ENCODE peak calls at places on chromosomes 7 and 10, in six cellular contexts. One of them, this sample, is unnamed. For H3K4me1 and H3K9me3, the result is how much of the 10 kb centered on the place peaks cover.

GRCh38 chr7:155669717-155670505 is 25.4 kb downstream of the RBM33 start:
- DNase-seq in ovary: no peak
- DNase-seq in Caco-2: no peak
- DNase-seq in body of pancreas: no peak
- DNase-seq in upper lobe of right lung: peak
- DNase-seq in uterus: no peak
- DNase-seq in this sample: no peak

GRCh38 chr7:4712371-4713182 is 30.5 kb downstream of the FOXK1 start:
- DNase-seq in ovary: no peak
- DNase-seq in Caco-2: no peak
- DNase-seq in body of pancreas: peak
- DNase-seq in uterus: no peak
- DNase-seq in upper lobe of right lung: no peak
- DNase-seq in this sample: no peak

GRCh38 chr7:99123571-99124033 is 20.3 kb downstream of the SMURF1 start:
- DNase-seq in body of pancreas: no peak
- DNase-seq in Caco-2: no peak
- DNase-seq in upper lobe of right lung: no peak
- DNase-seq in ovary: no peak
- DNase-seq in uterus: no peak
- DNase-seq in this sample: peak

GRCh38 chr7:102464577-102465280 is at the start of the genes ALKBH4 and LRWD1:
- DNase-seq in uterus: peak
- DNase-seq in upper lobe of right lung: peak
- DNase-seq in ovary: peak
- DNase-seq in body of pancreas: peak
- DNase-seq in Caco-2: peak
- DNase-seq in this sample: peak

GRCh38 chr7:51316262-51316665 is 345 bp downstream of the COBL start:
- DNase-seq in body of pancreas: peak
- DNase-seq in ovary: no peak
- DNase-seq in Caco-2: peak
- DNase-seq in uterus: no peak
- DNase-seq in upper lobe of right lung: peak
- DNase-seq in this sample: no peak

GRCh38 chr7:151539055-151539714 is 19.5 kb upstream of the RHEB start:
- DNase-seq in ovary: no peak
- DNase-seq in upper lobe of right lung: no peak
- DNase-seq in Caco-2: peak
- DNase-seq in body of pancreas: peak
- DNase-seq in uterus: peak
- DNase-seq in this sample: peak

GRCh38 chr10:121926669-121927360 is 1.0 kb downstream of the ATE1 start:
- DNase-seq in Caco-2: no peak
- DNase-seq in body of pancreas: no peak
- DNase-seq in upper lobe of right lung: no peak
- DNase-seq in uterus: no peak
- DNase-seq in ovary: no peak
- DNase-seq in this sample: no peak

GRCh38 chr10:35783305-35783838 is 141.3 kb upstream of the FZD8 start:
- DNase-seq in ovary: no peak
- DNase-seq in upper lobe of right lung: no peak
- DNase-seq in uterus: no peak
- DNase-seq in body of pancreas: no peak
- DNase-seq in Caco-2: no peak
- DNase-seq in this sample: no peak

GRCh38 chr10:60611291-60611747 is 167.0 kb upstream of the CDK1 start:
- DNase-seq in body of pancreas: no peak
- DNase-seq in ovary: no peak
- DNase-seq in upper lobe of right lung: no peak
- DNase-seq in uterus: no peak
- DNase-seq in Caco-2: peak
- DNase-seq in this sample: peak

GRCh38 chr7:158584392-158584791 is 3.2 kb downstream of the PTPRN2 start:
- DNase-seq in body of pancreas: no peak
- DNase-seq in ovary: no peak
- DNase-seq in upper lobe of right lung: no peak
- DNase-seq in uterus: no peak
- DNase-seq in Caco-2: no peak
- DNase-seq in this sample: no peak

GRCh38 chr7:132193898-132194297 is 382.4 kb downstream of the PLXNA4 start:
- DNase-seq in uterus: no peak
- DNase-seq in Caco-2: no peak
- DNase-seq in upper lobe of right lung: no peak
- DNase-seq in body of pancreas: no peak
- DNase-seq in ovary: no peak
- DNase-seq in this sample: no peak

GRCh38 chr10:11532329-11532728 is 79.1 kb downstream of the USP6NL start:
- DNase-seq in ovary: no peak
- DNase-seq in upper lobe of right lung: no peak
- DNase-seq in Caco-2: no peak
- DNase-seq in body of pancreas: no peak
- DNase-seq in uterus: no peak
- DNase-seq in this sample: peak

GRCh38 chr10:11536256-11536655 is 75.2 kb downstream of the USP6NL start:
- DNase-seq in Caco-2: no peak
- DNase-seq in body of pancreas: no peak
- DNase-seq in uterus: no peak
- DNase-seq in ovary: no peak
- DNase-seq in upper lobe of right lung: no peak
- DNase-seq in this sample: no peak

GRCh38 chr10:11535376-11535959 is 76.0 kb downstream of the USP6NL start:
- DNase-seq in body of pancreas: no peak
- DNase-seq in ovary: no peak
- DNase-seq in upper lobe of right lung: no peak
- DNase-seq in Caco-2: no peak
- DNase-seq in uterus: no peak
- DNase-seq in this sample: no peak

GRCh38 chr10:11530806-11531205 is 80.6 kb downstream of the USP6NL start:
- DNase-seq in Caco-2: no peak
- DNase-seq in ovary: no peak
- DNase-seq in uterus: no peak
- DNase-seq in body of pancreas: no peak
- DNase-seq in upper lobe of right lung: no peak
- DNase-seq in this sample: no peak

DNA sequence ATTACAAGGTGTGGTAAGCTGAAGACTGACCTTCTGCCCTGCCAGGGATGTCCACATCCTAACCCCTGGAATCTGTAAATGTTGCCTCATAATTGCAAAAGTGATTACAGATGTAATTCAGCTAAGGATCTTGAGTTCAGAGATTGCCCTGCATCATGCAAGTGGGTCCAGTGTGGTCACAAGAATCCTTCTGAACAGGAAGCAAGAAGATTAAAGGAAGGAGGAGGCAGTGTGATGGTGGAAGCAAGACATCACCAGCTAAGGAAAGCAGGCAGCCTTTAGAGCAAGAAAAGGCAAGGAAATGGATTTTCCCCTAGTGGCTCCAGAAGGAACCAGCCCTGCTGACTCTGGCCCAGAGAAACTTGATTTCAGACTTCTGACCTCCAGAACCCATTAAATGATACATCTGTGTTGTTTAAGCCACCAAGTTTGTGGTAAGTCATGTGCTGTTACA is 78.1 kb downstream of the USP6NL start:
- DNase-seq in uterus: no peak
- DNase-seq in body of pancreas: no peak
- DNase-seq in Caco-2: peak
- DNase-seq in upper lobe of right lung: no peak
- DNase-seq in ovary: no peak
- DNase-seq in this sample: no peak
- H3K4me1 ChIP-seq in uterus: under half
- H3K4me1 ChIP-seq in body of pancreas: under half
- H3K4me1 ChIP-seq in Caco-2: under half
- H3K4me1 ChIP-seq in upper lobe of right lung: under half
- H3K4me1 ChIP-seq in ovary: under half
- H3K4me1 ChIP-seq in this sample: under half

GRCh38 chr10:90822508-90822907 is 35.3 kb downstream of the HTR7 start:
- DNase-seq in uterus: no peak
- DNase-seq in body of pancreas: no peak
- DNase-seq in ovary: no peak
- DNase-seq in Caco-2: no peak
- DNase-seq in upper lobe of right lung: no peak
- DNase-seq in this sample: no peak

GRCh38 chr10:90817173-90817889 is 40.5 kb downstream of the HTR7 start:
- DNase-seq in body of pancreas: no peak
- DNase-seq in upper lobe of right lung: no peak
- DNase-seq in uterus: no peak
- DNase-seq in Caco-2: no peak
- DNase-seq in ovary: no peak
- DNase-seq in this sample: no peak

GRCh38 chr10:90813592-90814365 is 44.1 kb downstream of the HTR7 start:
- DNase-seq in upper lobe of right lung: no peak
- DNase-seq in body of pancreas: no peak
- DNase-seq in ovary: no peak
- DNase-seq in Caco-2: no peak
- DNase-seq in uterus: no peak
- DNase-seq in this sample: no peak

DNA sequence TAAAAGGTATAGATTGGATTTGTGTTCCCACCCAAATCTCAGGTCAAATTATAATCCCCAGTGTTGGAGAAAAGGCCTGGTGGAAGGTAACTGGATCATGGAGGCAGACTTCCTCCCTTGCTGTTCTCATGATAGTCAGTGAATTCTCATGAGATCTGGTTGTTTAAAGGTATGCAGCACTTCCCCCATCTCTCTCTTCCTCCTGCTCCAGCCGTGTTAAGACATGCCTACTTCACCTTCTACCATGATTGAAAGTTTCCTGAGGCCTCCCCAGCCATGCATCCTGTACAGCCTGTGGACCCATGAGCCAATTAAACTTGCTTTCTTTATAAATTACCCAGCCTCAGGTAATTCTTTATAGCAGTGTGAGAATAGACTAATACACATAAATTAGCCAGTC is 39.1 kb downstream of the HTR7 start:
- DNase-seq in body of pancreas: no peak
- DNase-seq in ovary: no peak
- DNase-seq in upper lobe of right lung: no peak
- DNase-seq in Caco-2: no peak
- DNase-seq in uterus: no peak
- DNase-seq in this sample: no peak
- H3K9me3 ChIP-seq in body of pancreas: under half
- H3K9me3 ChIP-seq in ovary: under half
- H3K9me3 ChIP-seq in upper lobe of right lung: under half
- H3K9me3 ChIP-seq in Caco-2: under half
- H3K9me3 ChIP-seq in uterus: under half
- H3K9me3 ChIP-seq in this sample: under half

DNA sequence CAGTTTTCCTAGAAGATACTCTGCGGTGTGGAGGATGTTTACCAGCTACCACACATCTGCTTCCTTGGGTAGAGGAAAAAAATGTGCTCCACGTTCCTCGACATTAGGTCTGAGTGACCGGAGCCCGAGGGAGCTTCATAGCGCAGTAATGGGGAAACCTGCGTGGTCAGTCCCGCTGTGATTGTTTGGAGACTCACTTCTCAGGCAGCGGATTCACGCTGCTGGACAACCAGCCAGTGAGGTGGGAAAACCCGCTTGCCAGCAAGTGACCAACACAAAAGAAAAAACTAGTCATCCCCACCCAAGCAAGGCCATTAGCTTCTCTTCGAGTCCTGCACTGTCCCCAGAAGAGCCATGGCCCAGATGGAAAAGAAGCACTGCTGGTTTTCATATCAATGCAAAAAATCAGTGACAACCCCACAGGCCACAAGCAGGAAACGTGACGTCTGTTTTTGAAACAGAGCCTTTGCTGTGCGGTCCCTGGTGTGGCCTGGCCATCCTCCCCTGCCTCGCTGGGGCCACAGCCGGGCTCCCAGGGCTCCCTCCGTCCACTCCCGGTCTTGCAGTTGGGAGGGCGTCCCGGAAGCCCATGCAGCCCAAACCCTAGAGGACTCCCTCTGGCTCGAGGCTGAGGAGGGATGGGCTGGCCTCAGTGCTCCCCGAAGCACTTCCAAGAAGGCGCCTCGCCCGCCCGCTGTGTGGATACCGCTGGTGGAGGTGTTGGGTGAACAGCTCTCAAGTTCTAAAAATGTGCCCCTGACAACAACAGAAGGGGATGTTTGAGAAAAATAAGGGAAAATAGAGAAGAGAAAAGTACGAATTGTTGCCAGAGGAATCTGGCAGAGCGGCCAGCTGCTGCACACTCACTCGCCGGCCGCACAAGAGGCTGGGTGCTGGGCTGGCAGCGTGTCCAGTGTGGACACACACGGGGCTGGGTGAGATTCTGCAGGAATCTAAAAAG is 73.3 kb downstream of the ZRANB1 start:
- DNase-seq in Caco-2: no peak
- DNase-seq in uterus: peak
- DNase-seq in upper lobe of right lung: no peak
- DNase-seq in body of pancreas: no peak
- DNase-seq in ovary: no peak
- DNase-seq in this sample: no peak
- H3K4me1 ChIP-seq in Caco-2: under half
- H3K4me1 ChIP-seq in uterus: under half
- H3K4me1 ChIP-seq in upper lobe of right lung: under half
- H3K4me1 ChIP-seq in body of pancreas: under half
- H3K4me1 ChIP-seq in ovary: under half
- H3K4me1 ChIP-seq in this sample: under half

GRCh38 chr10:108850138-108850854 is 1073.0 kb downstream of the XPNPEP1 start:
- DNase-seq in Caco-2: no peak
- DNase-seq in uterus: no peak
- DNase-seq in body of pancreas: no peak
- DNase-seq in upper lobe of right lung: no peak
- DNase-seq in ovary: no peak
- DNase-seq in this sample: no peak
- H3K9me3 ChIP-seq in Caco-2: under half
- H3K9me3 ChIP-seq in uterus: under half
- H3K9me3 ChIP-seq in body of pancreas: under half
- H3K9me3 ChIP-seq in upper lobe of right lung: under half
- H3K9me3 ChIP-seq in ovary: under half
- H3K9me3 ChIP-seq in this sample: under half

GRCh38 chr10:102114861-102115618 is 5.1 kb downstream of the LDB1 start:
- DNase-seq in body of pancreas: peak
- DNase-seq in upper lobe of right lung: peak
- DNase-seq in uterus: peak
- DNase-seq in Caco-2: peak
- DNase-seq in ovary: peak
- DNase-seq in this sample: peak
- H3K4me1 ChIP-seq in body of pancreas: half or more
- H3K4me1 ChIP-seq in upper lobe of right lung: half or more
- H3K4me1 ChIP-seq in uterus: under half
- H3K4me1 ChIP-seq in Caco-2: under half
- H3K4me1 ChIP-seq in ovary: under half
- H3K4me1 ChIP-seq in this sample: half or more

GRCh38 chr7:107076781-107077698 is 32.5 kb downstream of the PRKAR2B start:
- DNase-seq in uterus: no peak
- DNase-seq in ovary: no peak
- DNase-seq in upper lobe of right lung: no peak
- DNase-seq in Caco-2: no peak
- DNase-seq in body of pancreas: no peak
- DNase-seq in this sample: peak
- H3K9me3 ChIP-seq in uterus: under half
- H3K9me3 ChIP-seq in ovary: under half
- H3K9me3 ChIP-seq in upper lobe of right lung: under half
- H3K9me3 ChIP-seq in Caco-2: under half
- H3K9me3 ChIP-seq in body of pancreas: under half
- H3K9me3 ChIP-seq in this sample: under half

GRCh38 chr7:139735466-139735865 is 42.3 kb downstream of the HIPK2 start:
- DNase-seq in upper lobe of right lung: no peak
- DNase-seq in body of pancreas: no peak
- DNase-seq in Caco-2: no peak
- DNase-seq in uterus: no peak
- DNase-seq in ovary: no peak
- DNase-seq in this sample: no peak
- H3K4me1 ChIP-seq in upper lobe of right lung: half or more
- H3K4me1 ChIP-seq in body of pancreas: half or more
- H3K4me1 ChIP-seq in Caco-2: under half
- H3K4me1 ChIP-seq in uterus: under half
- H3K4me1 ChIP-seq in ovary: under half
- H3K4me1 ChIP-seq in this sample: under half

This sample was measured in cardiac muscle cell.